ENCODE peak calls at places on chromosomes 11 and 22, in seven cellular contexts. N is left ventricle myocardium inferior; F is effector memory CD4-positive, alpha-beta T cell; E is fibroblast of lung; T is CD8-positive, alpha-beta T cell; C is cardiac muscle cell; J is pancreas. Z is an unnamed sample.

GRCh38 chr11:101446238-101446637 is 137.6 kb downstream of the TRPC6 start:
- DNase-seq in N (no peak), F (no peak), E (peak; percentile 63), T (no peak), C (no peak), J (no peak), Z (no peak)

GRCh38 chr11:13038366-13038765 is 29.2 kb downstream of the RASSF10 start:
- DNase-seq in N (no peak), F (no peak), E (no peak), T (no peak), C (no peak), J (no peak), Z (no peak)

GRCh38 chr22:47167056-47167455 is 404.6 kb downstream of the TBC1D22A start:
- DNase-seq in N (no peak), F (no peak), E (no peak), T (no peak), C (no peak), J (no peak), Z (no peak)

GRCh38 chr11:61532136-61533038 is 23.8 kb downstream of the LRRC10B start:
- DNase-seq in N (no peak), F (no peak), E (no peak), T (peak; percentile 32), C (peak; percentile 47), J (no peak), Z (peak; percentile 76)

GRCh38 chr11:119990306-119991021 is 147.4 kb downstream of the TRIM29 start:
- DNase-seq in N (peak; percentile 58), F (no peak), E (peak; percentile 3), T (no peak), C (no peak), J (peak; percentile 58), Z (no peak)

GRCh38 chr11:122146475-122146874 is 30.5 kb upstream of the BLID start:
- DNase-seq in N (no peak), F (no peak), E (peak; percentile 83), T (no peak), C (no peak), J (no peak), Z (no peak)

GRCh38 chr11:1916132-1916985 is 3.1 kb upstream of the TNNT3 start:
- DNase-seq in N (no peak), F (no peak), E (no peak), T (no peak), C (no peak), J (peak; percentile 30), Z (no peak)

GRCh38 chr11:75896843-75897419 is 81.9 kb downstream of the UVRAG start:
- DNase-seq in N (no peak), F (no peak), E (peak; percentile 40), T (no peak), C (peak; percentile 52), J (no peak), Z (no peak)

DNA sequence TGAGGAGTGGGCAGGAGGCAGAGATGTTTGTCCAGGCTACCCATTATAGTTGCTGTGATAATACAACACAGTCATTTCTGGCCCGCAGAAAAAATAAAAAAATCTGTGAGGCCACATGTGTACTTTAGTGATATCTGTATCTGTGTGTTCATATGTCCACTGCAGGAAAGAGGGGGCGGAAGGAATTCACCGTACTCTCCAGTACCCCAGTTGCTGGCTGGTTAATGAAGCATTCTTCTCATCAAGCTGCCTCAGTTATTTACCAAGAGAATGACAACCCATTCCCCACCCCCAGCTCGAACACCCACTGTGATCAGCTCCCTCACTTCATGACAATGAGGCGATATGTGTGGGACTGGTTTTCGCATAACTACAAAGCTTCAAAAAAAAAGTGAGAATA is 309.3 kb downstream of the SOX6 start:
- DNase-seq in N (no peak), F (no peak), E (no peak), T (no peak), C (no peak), J (no peak), Z (no peak)
- H3K4me3 ChIP-seq in N (no peak overlapping the region), F (no peak overlapping the region), E (no peak overlapping the region), T (no peak overlapping the region), C (no peak overlapping the region), J (no peak overlapping the region), Z (no peak overlapping the region)

DNA sequence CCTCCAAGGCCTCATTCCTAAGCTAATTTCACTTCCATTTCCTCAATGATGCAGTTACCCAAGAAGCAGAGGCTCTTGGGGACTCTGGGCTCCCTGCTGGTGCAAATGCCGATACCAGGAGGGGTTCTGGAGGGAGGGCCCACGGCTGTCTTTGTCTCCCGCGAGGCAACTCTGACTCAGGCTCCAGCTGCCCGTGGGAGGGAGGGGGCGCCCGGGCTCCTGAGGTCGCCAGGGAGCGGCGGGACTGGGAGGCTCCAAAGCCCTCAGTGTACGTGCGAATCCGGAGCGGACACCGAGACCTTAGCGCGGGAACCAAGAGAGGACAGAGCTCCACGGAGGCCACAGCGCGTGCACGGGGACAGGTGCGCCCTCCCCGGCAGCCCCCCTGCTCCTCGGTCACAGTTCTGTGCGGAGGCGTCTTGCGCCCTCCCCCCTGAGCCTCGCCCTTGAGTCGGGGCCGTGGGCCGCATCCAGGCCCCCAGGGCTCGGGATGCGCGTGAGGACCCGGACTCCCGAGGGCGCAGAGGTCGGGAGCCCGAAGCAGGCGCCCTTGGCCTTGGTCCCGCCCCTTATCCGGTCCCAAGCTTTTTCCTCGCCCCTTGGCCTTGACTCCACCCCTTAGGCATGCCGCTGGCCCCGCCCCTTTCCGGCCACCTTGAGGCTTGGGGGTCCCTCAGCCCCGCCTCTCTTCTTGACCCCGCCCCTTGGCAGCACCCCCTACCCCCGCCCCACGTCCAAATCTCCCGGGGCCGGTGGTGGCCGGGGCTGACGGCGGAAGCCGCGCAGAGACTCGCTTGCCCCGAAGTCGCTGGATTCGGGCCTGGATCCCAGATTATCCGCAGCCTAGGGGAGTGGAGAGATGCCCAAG is 4.7 kb upstream of the SHISA8 start:
- DNase-seq in N (peak; percentile 70), F (no peak), E (peak; percentile 16), T (peak; percentile 54), C (peak; percentile 75), J (peak; percentile 72), Z (peak; percentile 78)
- H3K4me3 ChIP-seq in N (peak overlapping the region; percentile 70), F (peak overlapping the region; percentile 68), E (peak overlapping the region; percentile 16), T (peak overlapping the region; percentile 50), C (peak overlapping the region; percentile 35), J (peak overlapping the region; percentile 48), Z (peak overlapping the region; percentile 50)

DNA sequence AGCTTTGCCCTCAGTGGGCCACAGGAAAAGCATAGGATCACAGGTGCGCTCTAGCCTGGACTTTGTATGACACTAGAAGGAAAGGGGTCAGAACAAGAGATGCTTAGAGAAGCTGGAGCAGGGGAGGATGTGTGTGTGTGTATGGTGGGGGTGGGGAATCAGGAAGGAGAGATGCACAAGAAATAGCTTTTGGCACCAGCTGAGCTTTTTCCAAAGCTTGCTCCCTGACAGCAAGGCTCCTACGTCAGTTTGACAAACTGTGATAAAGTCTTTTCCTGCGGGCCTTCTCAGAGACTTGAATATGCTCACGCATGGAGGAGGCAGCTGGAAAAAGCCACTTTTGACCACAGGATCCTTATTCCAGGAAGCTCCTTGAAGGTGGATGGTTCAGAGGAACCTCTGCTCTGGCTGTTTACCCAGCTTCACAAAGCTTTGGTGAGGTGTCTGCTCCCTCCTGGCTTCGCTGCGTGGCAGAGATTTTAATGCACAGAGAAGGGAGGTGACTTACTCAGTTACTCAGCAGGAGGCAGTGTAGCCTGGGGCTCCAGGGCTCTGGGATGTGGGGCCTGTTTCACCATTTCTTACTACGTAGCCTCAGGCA is 3.9 kb downstream of the CDC42EP1 start:
- DNase-seq in N (no peak), F (no peak), E (peak; percentile 81), T (no peak), C (no peak), J (no peak), Z (no peak)
- H3K4me3 ChIP-seq in N (peak overlapping the region; percentile 82), F (no peak overlapping the region), E (peak overlapping the region; percentile 2), T (no peak overlapping the region), C (no peak overlapping the region), J (peak overlapping the region; percentile 59), Z (no peak overlapping the region)

GRCh38 chr11:128720522-128720985 is 26.7 kb downstream of the FLI1 start:
- DNase-seq in N (no peak), F (no peak), E (peak; percentile 62), T (peak; percentile 58), C (peak; percentile 12), J (no peak), Z (no peak)
- H3K4me3 ChIP-seq in N (peak overlapping the region; percentile 37), F (peak overlapping the region; percentile 35), E (no peak overlapping the region), T (peak overlapping the region; percentile 1), C (no peak overlapping the region), J (no peak overlapping the region), Z (no peak overlapping the region)